ENCODE peak calls at places on chromosomes 6 and 20, in nine cellular contexts. V is foreskin keratinocyte, S is hepatocyte, D is right cardiac atrium, K is adipocyte, N is left lung, A is stomach, Y is osteoblast, U is heart left ventricle. H is an unnamed sample. For H3K4me1, the result is how much of the 10 kb centered on the place peaks cover.

GRCh38 chr20:9043364-9043763 is 25.5 kb upstream of the PLCB4 start:
- DNase-seq in K (no peak), N (no peak), Y (no peak), D (no peak), S (no peak), A (no peak), U (no peak), V (peak), H (no peak)

GRCh38 chr6:127225497-127225896 is 41.2 kb upstream of the RNF146 start:
- DNase-seq in S (no peak), Y (no peak), D (no peak), N (no peak), U (no peak), V (peak), A (no peak), K (no peak), H (no peak)

GRCh38 chr6:21005816-21006553 is 471.7 kb downstream of the CDKAL1 start:
- DNase-seq in N (no peak), V (peak), U (no peak), K (peak), D (no peak), Y (peak), A (no peak), S (peak), H (no peak)

GRCh38 chr6:145733770-145734169 is 1.6 kb downstream of the EPM2A start:
- DNase-seq in V (no peak), K (peak), A (no peak), Y (peak), D (no peak), S (no peak), N (no peak), U (no peak), H (peak)

GRCh38 chr6:110934499-110934898 is 24.0 kb upstream of the GTF3C6 start:
- DNase-seq in Y (no peak), V (no peak), N (no peak), A (no peak), K (no peak), D (no peak), S (no peak), U (no peak), H (no peak)

GRCh38 chr20:46057856-46058655 is 29.0 kb downstream of the SLC12A5 start:
- DNase-seq in S (peak), N (peak), D (peak), V (peak), Y (peak), K (peak), U (peak), A (peak), H (no peak)

GRCh38 chr6:118644007-118644406 is 7.4 kb downstream of the CEP85L start:
- DNase-seq in Y (no peak), N (no peak), K (no peak), V (no peak), D (no peak), S (no peak), A (no peak), U (no peak), H (no peak)

GRCh38 chr20:12051206-12052163 is 133.8 kb downstream of the BTBD3 start:
- DNase-seq in Y (no peak), U (no peak), D (no peak), K (peak), A (no peak), S (no peak), V (no peak), N (no peak), H (no peak)

GRCh38 chr6:168122011-168122410 is 43.0 kb upstream of the FRMD1 start:
- DNase-seq in K (no peak), S (no peak), Y (no peak), V (no peak), D (no peak), U (peak), N (no peak), A (no peak), H (no peak)

GRCh38 chr6:56909115-56909907 is 45.6 kb upstream of the BEND6 start:
- DNase-seq in K (no peak), V (peak), S (no peak), U (no peak), D (no peak), N (no peak), Y (no peak), A (no peak), H (no peak)

GRCh38 chr20:16709017-16709416 is 20.8 kb upstream of the SNRPB2 start:
- DNase-seq in Y (no peak), K (no peak), V (no peak), U (no peak), A (no peak), N (no peak), D (no peak), S (no peak), H (no peak)

GRCh38 chr6:107569456-107569855 is 79.5 kb downstream of the SOBP start:
- DNase-seq in D (no peak), K (no peak), Y (no peak), U (no peak), N (no peak), A (no peak), S (no peak), V (no peak), H (no peak)

GRCh38 chr6:1527098-1527497 is 82.6 kb upstream of the FOXC1 start:
- DNase-seq in K (peak), N (no peak), D (peak), V (peak), S (peak), U (peak), A (no peak), Y (peak), H (peak)

GRCh38 chr20:59618131-59618530 is 13.8 kb downstream of the PHACTR3 start:
- DNase-seq in A (no peak), U (no peak), V (no peak), S (no peak), N (no peak), Y (no peak), K (no peak), D (no peak), H (no peak)

GRCh38 chr20:33410081-33410742 is 8.9 kb upstream of the CDK5RAP1 start:
- DNase-seq in K (no peak), S (no peak), A (no peak), U (no peak), V (no peak), N (peak), Y (peak), D (no peak), H (no peak)

GRCh38 chr6:15399651-15400470 is 154.0 kb downstream of the JARID2 start:
- DNase-seq in N (no peak), A (peak), K (peak), U (peak), V (peak), S (peak), Y (peak), D (peak), H (peak)

GRCh38 chr6:144657691-144658090 is 372.6 kb downstream of the UTRN start:
- DNase-seq in S (no peak), D (no peak), A (no peak), V (peak), Y (no peak), U (no peak), K (no peak), N (peak), H (peak)

GRCh38 chr20:19583532-19584175 is 174.4 kb upstream of the RIN2 start:
- DNase-seq in Y (peak), V (peak), N (peak), D (peak), S (peak), K (peak), A (peak), U (peak), H (peak)

GRCh38 chr6:40054602-40055001 is 120.3 kb upstream of the MOCS1 start:
- DNase-seq in Y (no peak), S (no peak), V (no peak), K (no peak), A (no peak), N (no peak), U (no peak), D (no peak), H (no peak)

GRCh38 chr6:77403424-77403823 is 59.9 kb downstream of the HTR1B start:
- DNase-seq in U (no peak), K (peak), V (peak), A (no peak), Y (no peak), D (no peak), N (no peak), S (peak), H (no peak)

GRCh38 chr20:46099491-46100287 is 9.9 kb upstream of the NCOA5 start:
- DNase-seq in N (peak), S (no peak), A (no peak), V (no peak), D (peak), K (no peak), U (peak), Y (no peak), H (no peak)

GRCh38 chr20:53284141-53285055 is 309.2 kb downstream of the ZNF217 start:
- DNase-seq in N (no peak), A (no peak), S (no peak), D (no peak), K (no peak), V (no peak), U (no peak), Y (no peak), H (no peak)

GRCh38 chr6:166999845-167000253 is 652 bp downstream of the CEP43 start:
- DNase-seq in D (no peak), A (peak), S (peak), U (peak), V (no peak), Y (no peak), K (peak), N (no peak), H (peak)

GRCh38 chr20:62716198-62716940 is 7.7 kb downstream of the NTSR1 start:
- DNase-seq in D (peak), Y (no peak), A (no peak), S (no peak), K (peak), N (peak), U (no peak), V (no peak), H (no peak)

GRCh38 chr6:17871169-17871479 is 116.3 kb downstream of the KIF13A start:
- DNase-seq in S (no peak), D (no peak), K (no peak), A (no peak), V (no peak), Y (no peak), U (no peak), N (no peak), H (no peak)

GRCh38 chr6:140677781-140678528 is 1303.5 kb upstream of the CITED2 start:
- DNase-seq in U (no peak), V (no peak), Y (peak), K (no peak), N (no peak), D (no peak), S (no peak), A (no peak), H (no peak)

GRCh38 chr6:116386581-116387299 is 16.0 kb downstream of the DSE start:
- DNase-seq in K (peak), S (peak), D (no peak), U (no peak), V (peak), N (no peak), Y (no peak), A (no peak), H (no peak)

GRCh38 chr20:32971703-32972161 is 32.5 kb downstream of the SUN5 start:
- DNase-seq in V (no peak), A (no peak), N (no peak), U (no peak), D (no peak), S (no peak), K (no peak), Y (no peak), H (peak)

GRCh38 chr6:143536461-143536865 is 24.9 kb upstream of the FUCA2 start:
- DNase-seq in D (peak), S (no peak), K (no peak), N (peak), V (no peak), A (peak), Y (peak), U (peak), H (peak)

GRCh38 chr20:6504826-6505225 is 262.7 kb upstream of the BMP2 start:
- DNase-seq in K (no peak), S (no peak), D (no peak), U (no peak), A (no peak), N (no peak), V (peak), Y (no peak), H (no peak)

GRCh38 chr6:138999949-139000725 is 12.1 kb upstream of the REPS1 start:
- DNase-seq in V (peak), N (no peak), K (peak), A (no peak), U (no peak), Y (no peak), S (no peak), D (no peak), H (peak)

DNA sequence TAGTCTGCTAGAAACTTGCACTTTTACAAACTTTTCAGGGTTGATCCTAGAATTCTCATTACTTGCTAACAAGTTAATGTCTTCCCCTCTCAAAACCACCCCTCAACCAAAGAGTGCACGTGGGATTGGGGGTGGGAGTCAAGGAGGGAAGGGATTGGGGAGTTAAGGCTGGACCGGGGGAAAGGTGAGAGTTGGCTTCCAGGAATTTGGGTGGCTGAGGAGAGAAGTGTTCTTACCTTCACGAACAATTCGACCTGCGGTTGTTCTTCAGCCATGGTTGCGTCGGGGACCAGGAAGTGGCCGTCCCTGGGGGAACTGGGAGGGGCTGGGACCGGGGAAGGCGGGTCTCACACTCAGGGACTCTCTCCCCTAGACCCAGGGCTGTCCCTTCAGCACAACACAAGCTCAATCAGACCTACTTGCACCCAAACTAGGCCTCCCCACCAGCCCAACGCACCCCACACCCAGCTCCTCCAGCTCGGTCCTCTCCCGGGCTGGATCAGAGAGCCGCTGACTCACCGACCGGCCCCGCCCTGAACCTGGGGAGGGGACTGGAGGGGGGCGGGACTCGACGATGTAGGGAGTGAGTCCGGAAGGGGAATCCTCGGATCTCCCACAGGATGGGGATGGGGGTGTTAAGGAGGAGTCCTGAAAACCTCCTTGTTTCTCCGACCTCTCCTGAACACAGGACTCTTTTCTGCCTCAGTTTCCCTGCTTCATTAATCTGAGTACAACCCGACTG is at the start of gene CLIC1:
- DNase-seq in N (peak), S (peak), Y (peak), V (peak), K (peak), U (peak), D (peak), A (peak), H (peak)
- H3K4me1 ChIP-seq in N (under half), S (under half), Y (under half), V (under half), K (under half), U (under half), D (under half), A (half or more), H (under half)

GRCh38 chr6:45736134-45736533 is 279.5 kb downstream of the CLIC5 start:
- DNase-seq in A (no peak), N (no peak), V (no peak), K (no peak), D (no peak), S (no peak), Y (no peak), U (no peak), H (no peak)

GRCh38 chr6:45737331-45738056 is 278.2 kb downstream of the CLIC5 start:
- DNase-seq in D (no peak), A (no peak), K (no peak), V (no peak), U (no peak), N (no peak), S (no peak), Y (no peak), H (no peak)

GRCh38 chr6:45741437-45742166 is 274.1 kb downstream of the CLIC5 start:
- DNase-seq in A (peak), S (no peak), D (no peak), K (peak), V (no peak), Y (peak), N (peak), U (peak), H (peak)

GRCh38 chr6:45739058-45739457 is 276.6 kb downstream of the CLIC5 start:
- DNase-seq in S (no peak), U (no peak), Y (no peak), V (no peak), D (no peak), N (no peak), K (no peak), A (no peak), H (no peak)

GRCh38 chr6:45738057-45738455 is 277.6 kb downstream of the CLIC5 start:
- DNase-seq in N (no peak), S (no peak), D (no peak), U (no peak), Y (no peak), K (no peak), A (no peak), V (no peak), H (no peak)
- H3K4me1 ChIP-seq in N (under half), S (under half), D (under half), U (under half), Y (under half), K (under half), A (under half), V (under half), H (under half)

GRCh38 chr6:34132486-34133185 is 13.3 kb downstream of the GRM4 start:
- DNase-seq in V (peak), N (no peak), K (peak), D (no peak), S (peak), Y (no peak), A (no peak), U (peak), H (peak)

GRCh38 chr6:34130870-34131269 is 15.0 kb downstream of the GRM4 start:
- DNase-seq in A (no peak), V (no peak), S (no peak), K (no peak), U (no peak), N (no peak), Y (no peak), D (no peak), H (no peak)

GRCh38 chr6:34132082-34132357 is 13.9 kb downstream of the GRM4 start:
- DNase-seq in U (no peak), N (no peak), V (no peak), A (no peak), D (no peak), Y (no peak), K (no peak), S (no peak), H (no peak)

GRCh38 chr6:34129753-34130152 is 16.1 kb downstream of the GRM4 start:
- DNase-seq in A (no peak), N (no peak), K (no peak), V (no peak), S (no peak), D (no peak), U (no peak), Y (no peak), H (no peak)

GRCh38 chr6:34131326-34132081 is 14.4 kb downstream of the GRM4 start:
- DNase-seq in Y (no peak), V (peak), U (no peak), K (no peak), A (no peak), D (no peak), S (no peak), N (no peak), H (no peak)
- H3K4me1 ChIP-seq in Y (under half), V (under half), U (under half), K (under half), A (under half), D (under half), S (under half), N (under half), H (under half)

GRCh38 chr6:170159040-170159965 is 131.6 kb downstream of the DLL1 start:
- DNase-seq in D (peak), V (no peak), U (peak), S (no peak), K (no peak), N (peak), Y (peak), A (no peak), H (no peak)

GRCh38 chr6:170156448-170157375 is 134.2 kb downstream of the DLL1 start:
- DNase-seq in Y (peak), U (no peak), D (peak), K (no peak), V (no peak), S (no peak), A (no peak), N (peak), H (no peak)

GRCh38 chr6:170157567-170158218 is 133.2 kb downstream of the DLL1 start:
- DNase-seq in Y (no peak), K (no peak), V (no peak), D (peak), A (no peak), U (no peak), N (peak), S (no peak), H (no peak)

GRCh38 chr6:170160031-170160627 is 130.7 kb downstream of the DLL1 start:
- DNase-seq in Y (peak), N (peak), K (no peak), S (no peak), V (no peak), D (peak), A (no peak), U (no peak), H (no peak)

DNA sequence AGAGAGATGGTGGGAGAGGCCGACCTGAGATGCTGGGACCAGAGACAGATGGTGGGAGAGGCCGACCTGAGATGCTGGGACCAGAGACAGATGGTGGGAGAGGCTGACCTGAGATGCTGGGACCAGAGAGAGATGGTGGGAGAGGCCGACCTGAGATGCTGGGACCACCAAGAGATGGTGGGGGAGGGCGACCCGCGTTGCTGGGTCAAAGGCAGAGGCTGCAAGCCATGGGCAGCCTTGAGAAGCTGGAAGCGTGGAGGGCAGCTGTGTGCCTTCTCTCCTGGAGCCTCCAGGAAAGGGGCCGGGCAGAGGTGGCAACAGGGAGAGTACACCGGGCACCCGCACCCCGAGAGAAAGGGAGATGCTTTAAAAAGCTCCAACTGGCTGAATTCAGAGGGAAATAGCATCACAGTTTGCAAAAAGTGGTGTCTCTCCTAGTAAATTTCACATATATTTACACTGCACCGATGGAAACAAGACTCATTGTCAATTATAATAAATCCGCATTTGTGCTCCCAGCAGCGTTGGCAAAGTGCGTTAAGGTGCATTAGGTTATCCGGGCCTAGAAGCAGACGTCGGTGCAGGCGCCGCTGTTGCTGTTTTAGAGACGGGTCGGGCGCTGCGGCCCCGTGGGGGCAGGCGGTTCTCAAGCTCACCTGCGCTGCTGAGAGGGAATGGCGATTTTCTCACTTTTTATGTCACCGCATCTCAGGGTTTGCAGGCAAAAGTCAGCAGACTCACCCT is 132.4 kb downstream of the DLL1 start:
- DNase-seq in Y (peak), U (no peak), K (no peak), D (peak), N (peak), A (no peak), V (no peak), S (no peak), H (no peak)
- H3K4me1 ChIP-seq in Y (under half), U (under half), K (under half), D (under half), N (under half), A (under half), V (under half), S (under half), H (under half)

DNA sequence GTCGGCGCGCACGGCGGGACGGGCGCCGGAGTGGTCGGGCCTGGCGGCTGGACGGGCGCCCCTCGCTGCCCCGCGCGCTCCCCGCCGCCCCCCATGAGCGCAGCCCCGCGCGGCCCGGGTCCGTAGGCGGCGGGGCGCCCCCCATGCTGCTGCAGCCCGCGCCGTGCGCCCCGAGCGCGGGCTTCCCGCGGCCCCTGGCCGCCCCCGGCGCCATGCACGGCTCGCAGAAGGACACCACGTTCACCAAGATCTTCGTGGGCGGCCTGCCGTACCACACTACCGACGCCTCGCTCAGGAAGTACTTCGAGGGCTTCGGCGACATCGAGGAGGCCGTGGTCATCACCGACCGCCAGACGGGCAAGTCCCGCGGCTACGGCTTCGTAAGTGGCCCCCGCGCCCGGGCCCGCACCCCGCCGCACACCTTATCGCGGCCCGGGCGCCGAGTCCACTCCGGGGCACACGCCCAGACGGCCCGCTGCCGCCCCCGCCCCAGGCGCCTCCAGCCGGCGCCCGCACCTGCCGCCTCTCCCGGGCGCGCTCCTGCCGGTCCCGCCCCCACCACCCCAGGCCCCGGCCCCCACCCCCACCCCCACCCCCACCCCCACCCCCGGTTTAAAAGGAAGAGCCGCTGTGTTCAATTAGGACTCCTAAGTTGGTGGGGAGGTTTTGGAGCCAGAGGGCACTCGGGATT is 388 bp downstream of the RBM38 start:
- DNase-seq in N (peak), K (peak), D (peak), A (peak), V (no peak), S (peak), U (peak), Y (peak), H (peak)
- H3K4me1 ChIP-seq in N (under half), K (under half), D (under half), A (half or more), V (under half), S (under half), U (under half), Y (under half), H (under half)

H was measured in SJCRH30.